ENCODE peak calls at places on chromosomes 2 and 18, in four cellular contexts. One of them, this sample, is unnamed.

GRCh38 chr18:8450013-8450412 is 159.2 kb upstream of the RAB12 start:
- DNase-seq in NCI-H2081: no peak
- DNase-seq in progenitor cell of endocrine pancreas: no peak
- DNase-seq in ACHN: peak
- DNase-seq in this sample: peak

GRCh38 chr18:54775686-54776085 is 52.6 kb upstream of the RAB27B start:
- DNase-seq in progenitor cell of endocrine pancreas: no peak
- DNase-seq in NCI-H2081: no peak
- DNase-seq in ACHN: peak
- DNase-seq in this sample: no peak

GRCh38 chr2:224579411-224579810 is 5.8 kb downstream of the CUL3 start:
- DNase-seq in ACHN: no peak
- DNase-seq in progenitor cell of endocrine pancreas: no peak
- DNase-seq in NCI-H2081: no peak
- DNase-seq in this sample: no peak

GRCh38 chr2:2660789-2661355 is 329.8 kb upstream of the MYT1L start:
- DNase-seq in NCI-H2081: no peak
- DNase-seq in ACHN: no peak
- DNase-seq in progenitor cell of endocrine pancreas: no peak
- DNase-seq in this sample: no peak

GRCh38 chr2:25851740-25852503 is 26.4 kb downstream of the ASXL2 start:
- DNase-seq in progenitor cell of endocrine pancreas: no peak
- DNase-seq in ACHN: peak
- DNase-seq in NCI-H2081: peak
- DNase-seq in this sample: peak

GRCh38 chr2:225735844-225736243 is 336.3 kb downstream of the NYAP2 start:
- DNase-seq in progenitor cell of endocrine pancreas: no peak
- DNase-seq in ACHN: peak
- DNase-seq in NCI-H2081: no peak
- DNase-seq in this sample: no peak

GRCh38 chr2:113137827-113138226 is 10.4 kb downstream of the IL1RN start:
- DNase-seq in ACHN: no peak
- DNase-seq in NCI-H2081: no peak
- DNase-seq in progenitor cell of endocrine pancreas: no peak
- DNase-seq in this sample: no peak

GRCh38 chr2:109110185-109110584 is 18.8 kb upstream of the SH3RF3 start:
- DNase-seq in NCI-H2081: no peak
- DNase-seq in progenitor cell of endocrine pancreas: no peak
- DNase-seq in ACHN: no peak
- DNase-seq in this sample: no peak

GRCh38 chr2:18824317-18824716 is 234.9 kb upstream of the NT5C1B start:
- DNase-seq in NCI-H2081: no peak
- DNase-seq in ACHN: no peak
- DNase-seq in progenitor cell of endocrine pancreas: peak
- DNase-seq in this sample: no peak

GRCh38 chr2:70086278-70086837 is 919 bp upstream of the PCBP1 start:
- DNase-seq in NCI-H2081: peak
- DNase-seq in ACHN: peak
- DNase-seq in progenitor cell of endocrine pancreas: no peak
- DNase-seq in this sample: peak

GRCh38 chr18:48031011-48031480 is 100.6 kb upstream of the SMAD2 start:
- DNase-seq in ACHN: peak
- DNase-seq in progenitor cell of endocrine pancreas: peak
- DNase-seq in NCI-H2081: peak
- DNase-seq in this sample: peak

GRCh38 chr2:241870611-241871537 is 1.3 kb downstream of the RTP5 start:
- DNase-seq in ACHN: no peak
- DNase-seq in progenitor cell of endocrine pancreas: no peak
- DNase-seq in NCI-H2081: no peak
- DNase-seq in this sample: no peak

GRCh38 chr2:66334237-66335054 is 100.5 kb upstream of the MEIS1 start:
- DNase-seq in NCI-H2081: peak
- DNase-seq in ACHN: peak
- DNase-seq in progenitor cell of endocrine pancreas: no peak
- DNase-seq in this sample: no peak

GRCh38 chr2:170148161-170148560 is 29.8 kb upstream of the MYO3B start:
- DNase-seq in progenitor cell of endocrine pancreas: no peak
- DNase-seq in NCI-H2081: no peak
- DNase-seq in ACHN: no peak
- DNase-seq in this sample: no peak